ENCODE peak calls at places on chromosomes 16 and 17, in ten cellular contexts. One of them, this sample, is unnamed.

GRCh38 chr16:73095885-73096341 is 48.0 kb upstream of the ZFHX3 start:
- DNase-seq in PC-3: peak
- DNase-seq in heart left ventricle: peak
- DNase-seq in cardiac fibroblast: peak
- DNase-seq in OCI-LY7: no peak
- DNase-seq in AG10803: no peak
- DNase-seq in dorsolateral prefrontal cortex: no peak
- DNase-seq in neural progenitor cell: no peak
- DNase-seq in GM06990: no peak
- DNase-seq in cardiac muscle cell: peak
- DNase-seq in this sample: no peak

GRCh38 chr16:31698901-31699300 is 171.2 kb downstream of the AHSP start:
- DNase-seq in PC-3: no peak
- DNase-seq in heart left ventricle: no peak
- DNase-seq in cardiac fibroblast: no peak
- DNase-seq in OCI-LY7: no peak
- DNase-seq in AG10803: no peak
- DNase-seq in dorsolateral prefrontal cortex: no peak
- DNase-seq in neural progenitor cell: no peak
- DNase-seq in GM06990: no peak
- DNase-seq in cardiac muscle cell: no peak
- DNase-seq in this sample: no peak

GRCh38 chr16:84999200-84999599 is 12.1 kb downstream of the ZDHHC7 start:
- DNase-seq in PC-3: peak
- DNase-seq in heart left ventricle: no peak
- DNase-seq in cardiac fibroblast: no peak
- DNase-seq in OCI-LY7: no peak
- DNase-seq in AG10803: no peak
- DNase-seq in dorsolateral prefrontal cortex: no peak
- DNase-seq in neural progenitor cell: no peak
- DNase-seq in GM06990: no peak
- DNase-seq in cardiac muscle cell: no peak
- DNase-seq in this sample: no peak

GRCh38 chr16:88194397-88195020 is 188.2 kb upstream of the ZNF469 start:
- DNase-seq in PC-3: no peak
- DNase-seq in heart left ventricle: no peak
- DNase-seq in cardiac fibroblast: no peak
- DNase-seq in OCI-LY7: no peak
- DNase-seq in AG10803: peak
- DNase-seq in dorsolateral prefrontal cortex: no peak
- DNase-seq in neural progenitor cell: no peak
- DNase-seq in GM06990: no peak
- DNase-seq in cardiac muscle cell: no peak
- DNase-seq in this sample: no peak

GRCh38 chr16:87375426-87376135 is 8.0 kb downstream of the FBXO31 start:
- DNase-seq in PC-3: no peak
- DNase-seq in heart left ventricle: peak
- DNase-seq in cardiac fibroblast: peak
- DNase-seq in OCI-LY7: no peak
- DNase-seq in AG10803: peak
- DNase-seq in dorsolateral prefrontal cortex: no peak
- DNase-seq in neural progenitor cell: peak
- DNase-seq in GM06990: no peak
- DNase-seq in cardiac muscle cell: no peak
- DNase-seq in this sample: no peak

GRCh38 chr16:27495191-27495590 is 54.5 kb downstream of the GTF3C1 start:
- DNase-seq in PC-3: no peak
- DNase-seq in heart left ventricle: no peak
- DNase-seq in cardiac fibroblast: peak
- DNase-seq in OCI-LY7: no peak
- DNase-seq in AG10803: peak
- DNase-seq in dorsolateral prefrontal cortex: no peak
- DNase-seq in neural progenitor cell: no peak
- DNase-seq in GM06990: no peak
- DNase-seq in cardiac muscle cell: no peak
- DNase-seq in this sample: no peak

GRCh38 chr16:55563797-55564196 is 2.7 kb upstream of the CAPNS2 start:
- DNase-seq in PC-3: no peak
- DNase-seq in heart left ventricle: no peak
- DNase-seq in cardiac fibroblast: no peak
- DNase-seq in OCI-LY7: no peak
- DNase-seq in AG10803: peak
- DNase-seq in dorsolateral prefrontal cortex: no peak
- DNase-seq in neural progenitor cell: no peak
- DNase-seq in GM06990: no peak
- DNase-seq in cardiac muscle cell: no peak
- DNase-seq in this sample: no peak

GRCh38 chr16:27646811-27647210 is 96.9 kb downstream of the KATNIP start:
- DNase-seq in PC-3: no peak
- DNase-seq in heart left ventricle: no peak
- DNase-seq in cardiac fibroblast: peak
- DNase-seq in OCI-LY7: no peak
- DNase-seq in AG10803: no peak
- DNase-seq in dorsolateral prefrontal cortex: no peak
- DNase-seq in neural progenitor cell: no peak
- DNase-seq in GM06990: no peak
- DNase-seq in cardiac muscle cell: no peak
- DNase-seq in this sample: no peak

GRCh38 chr16:87371261-87371866 is 12.2 kb downstream of the FBXO31 start:
- DNase-seq in PC-3: no peak
- DNase-seq in heart left ventricle: peak
- DNase-seq in cardiac fibroblast: no peak
- DNase-seq in OCI-LY7: no peak
- DNase-seq in AG10803: no peak
- DNase-seq in dorsolateral prefrontal cortex: no peak
- DNase-seq in neural progenitor cell: peak
- DNase-seq in GM06990: no peak
- DNase-seq in cardiac muscle cell: no peak
- DNase-seq in this sample: no peak

GRCh38 chr17:82098939-82099765 is 1.1 kb upstream of the FASN start:
- DNase-seq in PC-3: no peak
- DNase-seq in heart left ventricle: peak
- DNase-seq in cardiac fibroblast: no peak
- DNase-seq in OCI-LY7: peak
- DNase-seq in AG10803: no peak
- DNase-seq in dorsolateral prefrontal cortex: no peak
- DNase-seq in neural progenitor cell: peak
- DNase-seq in GM06990: peak
- DNase-seq in cardiac muscle cell: no peak
- DNase-seq in this sample: peak

GRCh38 chr16:12009922-12010321 is 33.4 kb downstream of the SNX29 start:
- DNase-seq in PC-3: no peak
- DNase-seq in heart left ventricle: no peak
- DNase-seq in cardiac fibroblast: no peak
- DNase-seq in OCI-LY7: no peak
- DNase-seq in AG10803: no peak
- DNase-seq in dorsolateral prefrontal cortex: no peak
- DNase-seq in neural progenitor cell: no peak
- DNase-seq in GM06990: no peak
- DNase-seq in cardiac muscle cell: no peak
- DNase-seq in this sample: no peak
- TF ChIP-seq CTCF in PC-3: no peak
- TF ChIP-seq CTCF in heart left ventricle: no peak
- TF ChIP-seq CTCF in cardiac fibroblast: no peak
- TF ChIP-seq CTCF in OCI-LY7: no peak
- TF ChIP-seq CTCF in AG10803: no peak
- TF ChIP-seq CTCF in dorsolateral prefrontal cortex: no peak
- TF ChIP-seq CTCF in neural progenitor cell: no peak
- TF ChIP-seq CTCF in GM06990: no peak
- TF ChIP-seq CTCF in cardiac muscle cell: no peak
- TF ChIP-seq CTCF in this sample: no peak

DNA sequence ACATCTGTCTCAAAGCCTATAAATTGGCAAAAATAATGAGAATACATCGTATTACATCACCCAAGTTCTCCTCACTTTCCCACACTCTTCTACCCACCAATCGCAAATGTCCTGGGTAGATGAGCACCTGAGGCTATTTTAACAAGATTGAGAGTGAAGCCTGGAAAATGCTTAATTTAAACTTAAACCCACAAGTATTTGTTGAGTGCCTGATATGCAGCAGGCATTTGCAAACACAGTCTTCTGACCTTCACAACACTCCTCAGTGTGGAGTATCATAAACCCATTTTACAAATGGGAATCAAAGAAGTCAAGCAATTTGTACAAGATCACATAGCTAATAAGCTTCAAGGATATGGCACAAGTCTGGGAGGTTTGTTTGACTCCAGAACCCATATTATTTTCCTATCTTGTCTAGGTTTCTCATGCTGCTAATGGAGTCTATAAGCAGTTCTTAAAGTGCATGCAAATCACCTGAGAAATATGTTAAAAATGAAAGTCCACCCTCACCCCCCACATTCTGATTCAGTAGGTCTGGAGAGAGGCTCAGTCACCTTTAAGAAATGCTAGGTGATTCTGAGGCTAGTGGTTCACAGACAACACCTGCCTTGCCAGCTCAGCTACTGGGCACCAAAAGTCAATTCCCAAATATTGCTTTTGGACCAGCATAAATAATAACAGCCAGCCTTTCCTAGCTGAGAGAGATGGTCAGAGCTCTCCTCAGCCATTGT is 34.9 kb upstream of the CCL2 start:
- DNase-seq in PC-3: no peak
- DNase-seq in heart left ventricle: no peak
- DNase-seq in cardiac fibroblast: no peak
- DNase-seq in OCI-LY7: no peak
- DNase-seq in AG10803: no peak
- DNase-seq in dorsolateral prefrontal cortex: no peak
- DNase-seq in neural progenitor cell: no peak
- DNase-seq in GM06990: no peak
- DNase-seq in cardiac muscle cell: no peak
- DNase-seq in this sample: no peak
- H3K4me3 ChIP-seq in PC-3: no peak
- H3K4me3 ChIP-seq in heart left ventricle: no peak
- H3K4me3 ChIP-seq in cardiac fibroblast: no peak
- H3K4me3 ChIP-seq in OCI-LY7: no peak
- H3K4me3 ChIP-seq in AG10803: no peak
- H3K4me3 ChIP-seq in dorsolateral prefrontal cortex: no peak
- H3K4me3 ChIP-seq in neural progenitor cell: no peak
- H3K4me3 ChIP-seq in GM06990: no peak
- H3K4me3 ChIP-seq in cardiac muscle cell: no peak
- H3K4me3 ChIP-seq in this sample: no peak

DNA sequence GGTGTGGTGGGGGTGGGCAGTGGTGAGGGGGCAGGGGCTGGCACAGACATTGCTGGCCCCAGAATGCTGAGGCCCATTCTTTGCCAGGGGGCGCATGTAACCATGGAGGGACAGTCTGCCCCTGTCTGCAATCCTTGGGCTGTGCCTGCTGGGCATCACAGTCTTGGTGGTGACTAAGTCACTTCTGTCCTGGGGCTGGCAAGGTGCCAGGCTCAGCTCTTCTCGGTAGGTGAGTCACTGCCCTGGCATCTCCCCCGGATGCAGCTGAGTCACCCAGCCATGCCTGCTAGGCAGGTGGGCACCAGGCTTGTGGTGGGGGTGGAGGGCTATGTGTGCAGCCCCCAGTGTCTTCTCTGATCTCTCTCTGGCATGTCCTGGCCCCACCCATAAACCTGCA is 5.6 kb downstream of the RARA start:
- DNase-seq in PC-3: peak
- DNase-seq in heart left ventricle: peak
- DNase-seq in cardiac fibroblast: peak
- DNase-seq in OCI-LY7: no peak
- DNase-seq in AG10803: peak
- DNase-seq in dorsolateral prefrontal cortex: peak
- DNase-seq in neural progenitor cell: no peak
- DNase-seq in GM06990: no peak
- DNase-seq in cardiac muscle cell: no peak
- DNase-seq in this sample: peak
- TF ChIP-seq CTCF in PC-3: peak
- TF ChIP-seq CTCF in heart left ventricle: no peak
- TF ChIP-seq CTCF in cardiac fibroblast: no peak
- TF ChIP-seq CTCF in OCI-LY7: no peak
- TF ChIP-seq CTCF in AG10803: peak
- TF ChIP-seq CTCF in dorsolateral prefrontal cortex: no peak
- TF ChIP-seq CTCF in neural progenitor cell: no peak
- TF ChIP-seq CTCF in GM06990: no peak
- TF ChIP-seq CTCF in cardiac muscle cell: no peak
- TF ChIP-seq CTCF in this sample: no peak

DNA sequence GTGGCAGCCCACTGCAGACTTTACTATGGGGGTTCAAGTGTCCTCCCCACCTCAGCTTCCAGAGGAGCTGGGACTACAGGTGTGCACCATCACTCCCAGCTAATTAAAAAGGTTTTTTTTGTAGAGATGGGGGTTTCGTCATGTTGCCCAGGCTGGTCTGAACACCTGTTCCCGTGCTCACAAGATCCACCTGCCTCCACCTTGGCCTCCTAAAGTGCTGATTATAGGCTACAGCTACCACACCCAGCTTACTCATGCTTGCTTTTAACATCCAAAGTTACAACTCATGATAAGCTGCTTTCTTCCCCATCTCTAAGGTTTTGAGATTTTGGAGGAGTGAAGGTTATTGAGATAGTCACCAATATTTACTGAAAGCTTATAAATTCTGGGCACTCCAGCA is 2.6 kb downstream of the NUP88 start:
- DNase-seq in PC-3: peak
- DNase-seq in heart left ventricle: no peak
- DNase-seq in cardiac fibroblast: no peak
- DNase-seq in OCI-LY7: no peak
- DNase-seq in AG10803: no peak
- DNase-seq in dorsolateral prefrontal cortex: no peak
- DNase-seq in neural progenitor cell: no peak
- DNase-seq in GM06990: no peak
- DNase-seq in cardiac muscle cell: no peak
- DNase-seq in this sample: no peak
- H3K4me3 ChIP-seq in PC-3: no peak
- H3K4me3 ChIP-seq in heart left ventricle: no peak
- H3K4me3 ChIP-seq in cardiac fibroblast: no peak
- H3K4me3 ChIP-seq in OCI-LY7: peak
- H3K4me3 ChIP-seq in AG10803: no peak
- H3K4me3 ChIP-seq in dorsolateral prefrontal cortex: no peak
- H3K4me3 ChIP-seq in neural progenitor cell: no peak
- H3K4me3 ChIP-seq in GM06990: no peak
- H3K4me3 ChIP-seq in cardiac muscle cell: no peak
- H3K4me3 ChIP-seq in this sample: no peak